ENCODE peak calls at places on chromosomes 4 and X, in eight cellular contexts. A is fibroblast of the conjunctiva; P is MG63; Z is activated naive CD8-positive, alpha-beta T cell treated with anti-CD3 and anti-CD28 coated beads for 36 hours; F is lower leg skin; I is epithelial cell of prostate; Q is GDM1; H is B cell. S is an unnamed sample.

GRCh38 chr4:102599455-102599854 is 98.3 kb downstream of the NFKB1 start:
- DNase-seq in Q (no peak), A (no peak), I (peak; percentile 41), F (no peak), P (no peak), H (no peak), Z (no peak), S (no peak)

GRCh38 chr4:6393066-6393465 is 79.3 kb downstream of the PPP2R2C start:
- DNase-seq in F (no peak), Q (no peak), A (no peak), Z (no peak), H (no peak), P (no peak), I (no peak), S (no peak)

GRCh38 chrX:72716766-72717165 is 2.7 kb upstream of the PHKA1 start:
- DNase-seq in Q (no peak), A (no peak), P (no peak), Z (no peak), H (no peak), I (no peak), F (no peak), S (no peak)

GRCh38 chr4:104899863-104900262 is 246.8 kb upstream of the TET2 start:
- DNase-seq in F (no peak), Z (no peak), H (no peak), P (no peak), I (no peak), A (no peak), Q (no peak), S (no peak)

GRCh38 chr4:54843106-54843505 is 185.3 kb downstream of the KIT start:
- DNase-seq in I (no peak), Z (no peak), H (no peak), Q (no peak), P (no peak), F (no peak), A (no peak), S (no peak)

GRCh38 chr4:96016615-96017299 is 176.9 kb downstream of the PDHA2 start:
- DNase-seq in P (no peak), F (no peak), H (no peak), A (peak; percentile 14), Z (no peak), Q (no peak), I (no peak), S (no peak)

GRCh38 chrX:15269120-15269519 is 763 bp downstream of the ASB9 start:
- DNase-seq in F (no peak), A (no peak), Q (no peak), H (no peak), Z (no peak), P (no peak), I (peak; percentile 12), S (no peak)

GRCh38 chr4:133865606-133866327 is 335.8 kb downstream of the PABPC4L start:
- DNase-seq in I (peak; percentile 62), P (peak; percentile 64), Q (no peak), H (no peak), F (no peak), Z (no peak), A (peak; percentile 63), S (no peak)

GRCh38 chr4:170794532-170794931 is 704.8 kb upstream of the AADAT start:
- DNase-seq in H (no peak), P (no peak), Q (no peak), A (no peak), Z (no peak), F (no peak), I (no peak), S (no peak)

GRCh38 chr4:106034751-106035150 is 139.5 kb downstream of the NPNT start:
- DNase-seq in P (no peak), A (no peak), I (no peak), H (no peak), Z (no peak), Q (no peak), F (no peak), S (no peak)

GRCh38 chrX:47264507-47265173 is 31.8 kb downstream of the USP11 start:
- DNase-seq in Z (no peak), P (no peak), H (no peak), F (no peak), I (no peak), Q (no peak), A (no peak), S (no peak)

GRCh38 chr4:73599182-73599581 is 21.1 kb downstream of the RASSF6 start:
- DNase-seq in I (no peak), H (no peak), Q (no peak), P (peak; percentile 41), Z (no peak), F (no peak), A (no peak), S (no peak)

GRCh38 chr4:143406523-143406922 is 69.8 kb downstream of the GAB1 start:
- DNase-seq in I (no peak), Q (no peak), Z (peak; percentile 23), H (no peak), F (no peak), P (peak; percentile 28), A (peak; percentile 65), S (peak; percentile 77)

GRCh38 chrX:1807301-1807731 is 192.5 kb downstream of the ASMT start:
- DNase-seq in F (peak; percentile 58), Q (no peak), P (peak; percentile 94), Z (no peak), A (no peak), H (no peak), I (no peak), S (no peak)

GRCh38 chrX:153569475-153569874 is 29.5 kb downstream of the CCNQ start:
- DNase-seq in F (no peak), Q (no peak), I (no peak), H (no peak), P (no peak), Z (no peak), A (no peak), S (no peak)

GRCh38 chrX:7146026-7146702 is 1.3 kb upstream of the STS start:
- DNase-seq in A (no peak), I (no peak), Q (no peak), F (no peak), P (no peak), Z (no peak), H (no peak), S (no peak)

GRCh38 chr4:7103599-7104365 is 35.9 kb upstream of the GRPEL1 start:
- DNase-seq in H (peak; percentile 33), Z (no peak), F (peak; percentile 95), I (no peak), P (no peak), A (no peak), Q (no peak), S (peak; percentile 53)

GRCh38 chr4:152392079-152392478 is 143.8 kb downstream of the FBXW7 start:
- DNase-seq in P (no peak), I (no peak), H (no peak), Z (no peak), F (no peak), A (no peak), Q (no peak), S (no peak)

GRCh38 chr4:40908297-40908696 is 158.5 kb downstream of the NSUN7 start:
- DNase-seq in Z (no peak), H (no peak), Q (no peak), P (no peak), A (no peak), F (peak; percentile 87), I (no peak), S (no peak)

GRCh38 chr4:184728858-184729257 is 5.0 kb downstream of the CENPU start:
- DNase-seq in P (no peak), A (no peak), H (no peak), Q (no peak), I (no peak), F (no peak), Z (no peak), S (no peak)

GRCh38 chr4:153488006-153488718 is 22.0 kb downstream of the TMEM131L start:
- DNase-seq in F (no peak), Q (no peak), Z (peak; percentile 85), I (no peak), H (peak; percentile 80), P (peak; percentile 29), A (no peak), S (no peak)

GRCh38 chr4:13980317-13980716 is 352.8 kb upstream of the BOD1L1 start:
- DNase-seq in Q (peak; percentile 52), P (no peak), A (peak; percentile 84), Z (no peak), F (no peak), H (no peak), I (peak; percentile 57), S (no peak)

GRCh38 chr4:159027535-159027934 is 75.3 kb upstream of the RAPGEF2 start:
- DNase-seq in Q (no peak), Z (no peak), F (no peak), H (no peak), A (no peak), P (no peak), I (no peak), S (no peak)

GRCh38 chr4:68348577-68348976 is 1.3 kb downstream of the YTHDC1 start:
- DNase-seq in Z (no peak), H (no peak), A (no peak), Q (no peak), I (no peak), P (no peak), F (no peak), S (no peak)

GRCh38 chr4:4474496-4474895 is 67.4 kb downstream of the STX18 start:
- DNase-seq in Q (no peak), P (no peak), F (no peak), I (no peak), H (no peak), A (no peak), Z (no peak), S (no peak)

S was measured in tibial nerve.